ENCODE peak calls at places on chromosomes 7 and 10, in four cellular contexts. One of them, this sample, is unnamed.

GRCh38 chr10:46328853-46329689 is 42.3 kb downstream of the ANTXRL start:
- DNase-seq in MV-4-11: no peak
- DNase-seq in stimulated activated CD8-positive, alpha-beta memory T cell treated with anti-CD3 and anti-CD28 coated beads, Interleukin-4, amount 100 ng/mL, for 4 hours: no peak
- DNase-seq in fibroblast of lung: no peak
- DNase-seq in this sample: no peak

GRCh38 chr7:141381794-141382453 is 169.3 kb upstream of the AGK start:
- DNase-seq in fibroblast of lung: no peak
- DNase-seq in MV-4-11: no peak
- DNase-seq in stimulated activated CD8-positive, alpha-beta memory T cell treated with anti-CD3 and anti-CD28 coated beads, Interleukin-4, amount 100 ng/mL, for 4 hours: no peak
- DNase-seq in this sample: no peak

GRCh38 chr7:159031135-159031701 is 113.4 kb downstream of the VIPR2 start:
- DNase-seq in fibroblast of lung: no peak
- DNase-seq in stimulated activated CD8-positive, alpha-beta memory T cell treated with anti-CD3 and anti-CD28 coated beads, Interleukin-4, amount 100 ng/mL, for 4 hours: no peak
- DNase-seq in MV-4-11: no peak
- DNase-seq in this sample: no peak

GRCh38 chr10:47451998-47452494 is 31.9 kb downstream of the ANXA8 start:
- DNase-seq in MV-4-11: no peak
- DNase-seq in stimulated activated CD8-positive, alpha-beta memory T cell treated with anti-CD3 and anti-CD28 coated beads, Interleukin-4, amount 100 ng/mL, for 4 hours: no peak
- DNase-seq in fibroblast of lung: no peak
- DNase-seq in this sample: no peak

GRCh38 chr10:114282526-114282925 is 43.5 kb downstream of the VWA2 start:
- DNase-seq in MV-4-11: no peak
- DNase-seq in fibroblast of lung: no peak
- DNase-seq in stimulated activated CD8-positive, alpha-beta memory T cell treated with anti-CD3 and anti-CD28 coated beads, Interleukin-4, amount 100 ng/mL, for 4 hours: no peak
- DNase-seq in this sample: no peak

GRCh38 chr7:148620749-148621372 is 30.3 kb downstream of the C7orf33 start:
- DNase-seq in MV-4-11: no peak
- DNase-seq in fibroblast of lung: no peak
- DNase-seq in stimulated activated CD8-positive, alpha-beta memory T cell treated with anti-CD3 and anti-CD28 coated beads, Interleukin-4, amount 100 ng/mL, for 4 hours: no peak
- DNase-seq in this sample: no peak

GRCh38 chr7:132298782-132299181 is 277.5 kb downstream of the PLXNA4 start:
- DNase-seq in fibroblast of lung: peak; percentile 60
- DNase-seq in stimulated activated CD8-positive, alpha-beta memory T cell treated with anti-CD3 and anti-CD28 coated beads, Interleukin-4, amount 100 ng/mL, for 4 hours: no peak
- DNase-seq in MV-4-11: no peak
- DNase-seq in this sample: no peak

GRCh38 chr7:99155207-99155606 is 11.3 kb upstream of the SMURF1 start:
- DNase-seq in MV-4-11: peak; percentile 89
- DNase-seq in stimulated activated CD8-positive, alpha-beta memory T cell treated with anti-CD3 and anti-CD28 coated beads, Interleukin-4, amount 100 ng/mL, for 4 hours: no peak
- DNase-seq in fibroblast of lung: no peak
- DNase-seq in this sample: no peak

GRCh38 chr7:16651391-16652254 is 5.6 kb downstream of the BZW2 start:
- DNase-seq in MV-4-11: no peak
- DNase-seq in fibroblast of lung: peak; percentile 37
- DNase-seq in stimulated activated CD8-positive, alpha-beta memory T cell treated with anti-CD3 and anti-CD28 coated beads, Interleukin-4, amount 100 ng/mL, for 4 hours: no peak
- DNase-seq in this sample: no peak

GRCh38 chr7:148625342-148625741 is 34.8 kb downstream of the C7orf33 start:
- DNase-seq in MV-4-11: no peak
- DNase-seq in fibroblast of lung: no peak
- DNase-seq in stimulated activated CD8-positive, alpha-beta memory T cell treated with anti-CD3 and anti-CD28 coated beads, Interleukin-4, amount 100 ng/mL, for 4 hours: no peak
- DNase-seq in this sample: peak; percentile 33

This sample was measured in NCI-H2171 treated with DMSO at 0.1 percent for 48 hours.